ENCODE peak calls at places on chromosome 13, in eight cellular contexts. One of them, this sample, is unnamed.

GRCh38 chr13:101018720-101019119 is 344.1 kb upstream of the TMTC4 start:
- DNase-seq in mucosa of gallbladder: no peak
- DNase-seq in naive B cell: no peak
- DNase-seq in activated T-cell treated with anti-CD3 and anti-CD28 coated beads, Interleukin-2, amount 50 U/mL, for 72 hours: no peak
- DNase-seq in cardiac muscle cell: no peak
- DNase-seq in NCI-H1417: no peak
- DNase-seq in iris pigment epithelial cell: peak; percentile 55
- DNase-seq in body of pancreas: no peak
- DNase-seq in this sample: no peak

GRCh38 chr13:110006304-110006703 is 219.9 kb upstream of the IRS2 start:
- DNase-seq in mucosa of gallbladder: no peak
- DNase-seq in naive B cell: no peak
- DNase-seq in activated T-cell treated with anti-CD3 and anti-CD28 coated beads, Interleukin-2, amount 50 U/mL, for 72 hours: no peak
- DNase-seq in cardiac muscle cell: no peak
- DNase-seq in NCI-H1417: no peak
- DNase-seq in iris pigment epithelial cell: peak; percentile 80
- DNase-seq in body of pancreas: no peak
- DNase-seq in this sample: no peak

GRCh38 chr13:19860884-19861655 is 2.4 kb downstream of the ZMYM5 start:
- DNase-seq in mucosa of gallbladder: no peak
- DNase-seq in naive B cell: no peak
- DNase-seq in activated T-cell treated with anti-CD3 and anti-CD28 coated beads, Interleukin-2, amount 50 U/mL, for 72 hours: peak; percentile 20
- DNase-seq in cardiac muscle cell: no peak
- DNase-seq in NCI-H1417: no peak
- DNase-seq in iris pigment epithelial cell: peak; percentile 77
- DNase-seq in body of pancreas: no peak
- DNase-seq in this sample: no peak

GRCh38 chr13:38167164-38167822 is 182.4 kb upstream of the UFM1 start:
- DNase-seq in mucosa of gallbladder: no peak
- DNase-seq in naive B cell: peak; percentile 6
- DNase-seq in activated T-cell treated with anti-CD3 and anti-CD28 coated beads, Interleukin-2, amount 50 U/mL, for 72 hours: no peak
- DNase-seq in cardiac muscle cell: no peak
- DNase-seq in NCI-H1417: no peak
- DNase-seq in iris pigment epithelial cell: no peak
- DNase-seq in body of pancreas: no peak
- DNase-seq in this sample: no peak

GRCh38 chr13:114203536-114203935 is 24.5 kb downstream of the CFAP97D2 start:
- DNase-seq in mucosa of gallbladder: no peak
- DNase-seq in naive B cell: no peak
- DNase-seq in activated T-cell treated with anti-CD3 and anti-CD28 coated beads, Interleukin-2, amount 50 U/mL, for 72 hours: no peak
- DNase-seq in cardiac muscle cell: no peak
- DNase-seq in NCI-H1417: no peak
- DNase-seq in iris pigment epithelial cell: no peak
- DNase-seq in body of pancreas: no peak
- DNase-seq in this sample: no peak

GRCh38 chr13:100347941-100348340 is 240.6 kb downstream of the GGACT start:
- DNase-seq in mucosa of gallbladder: no peak
- DNase-seq in naive B cell: no peak
- DNase-seq in activated T-cell treated with anti-CD3 and anti-CD28 coated beads, Interleukin-2, amount 50 U/mL, for 72 hours: no peak
- DNase-seq in cardiac muscle cell: no peak
- DNase-seq in NCI-H1417: peak; percentile 14
- DNase-seq in iris pigment epithelial cell: no peak
- DNase-seq in body of pancreas: no peak
- DNase-seq in this sample: no peak

GRCh38 chr13:40780822-40781401 is 8.5 kb upstream of the SLC25A15 start:
- DNase-seq in mucosa of gallbladder: no peak
- DNase-seq in naive B cell: no peak
- DNase-seq in activated T-cell treated with anti-CD3 and anti-CD28 coated beads, Interleukin-2, amount 50 U/mL, for 72 hours: no peak
- DNase-seq in cardiac muscle cell: no peak
- DNase-seq in NCI-H1417: no peak
- DNase-seq in iris pigment epithelial cell: peak; percentile 63
- DNase-seq in body of pancreas: no peak
- DNase-seq in this sample: no peak

GRCh38 chr13:31793246-31793645 is 53.9 kb downstream of the RXFP2 start:
- DNase-seq in mucosa of gallbladder: no peak
- DNase-seq in naive B cell: no peak
- DNase-seq in activated T-cell treated with anti-CD3 and anti-CD28 coated beads, Interleukin-2, amount 50 U/mL, for 72 hours: no peak
- DNase-seq in cardiac muscle cell: no peak
- DNase-seq in NCI-H1417: no peak
- DNase-seq in iris pigment epithelial cell: peak; percentile 19
- DNase-seq in body of pancreas: no peak
- DNase-seq in this sample: no peak

GRCh38 chr13:50810998-50811397 is 32.5 kb downstream of the DLEU7 start:
- DNase-seq in mucosa of gallbladder: no peak
- DNase-seq in naive B cell: peak; percentile 66
- DNase-seq in activated T-cell treated with anti-CD3 and anti-CD28 coated beads, Interleukin-2, amount 50 U/mL, for 72 hours: no peak
- DNase-seq in cardiac muscle cell: no peak
- DNase-seq in NCI-H1417: no peak
- DNase-seq in iris pigment epithelial cell: no peak
- DNase-seq in body of pancreas: no peak
- DNase-seq in this sample: no peak

GRCh38 chr13:91312324-91312723 is 35.2 kb upstream of the MIR17HG start:
- DNase-seq in mucosa of gallbladder: no peak
- DNase-seq in naive B cell: no peak
- DNase-seq in activated T-cell treated with anti-CD3 and anti-CD28 coated beads, Interleukin-2, amount 50 U/mL, for 72 hours: no peak
- DNase-seq in cardiac muscle cell: no peak
- DNase-seq in NCI-H1417: no peak
- DNase-seq in iris pigment epithelial cell: no peak
- DNase-seq in body of pancreas: no peak
- DNase-seq in this sample: no peak

GRCh38 chr13:33870046-33870668 is 52.2 kb downstream of the RFC3 start:
- DNase-seq in mucosa of gallbladder: no peak
- DNase-seq in naive B cell: no peak
- DNase-seq in activated T-cell treated with anti-CD3 and anti-CD28 coated beads, Interleukin-2, amount 50 U/mL, for 72 hours: no peak
- DNase-seq in cardiac muscle cell: no peak
- DNase-seq in NCI-H1417: peak; percentile 85
- DNase-seq in iris pigment epithelial cell: no peak
- DNase-seq in body of pancreas: peak; percentile 60
- DNase-seq in this sample: peak; percentile 67

GRCh38 chr13:105139380-105140285 is 1395.8 kb downstream of the EFNB2 start:
- DNase-seq in mucosa of gallbladder: peak; percentile 28
- DNase-seq in naive B cell: peak; percentile 56
- DNase-seq in activated T-cell treated with anti-CD3 and anti-CD28 coated beads, Interleukin-2, amount 50 U/mL, for 72 hours: peak; percentile 69
- DNase-seq in cardiac muscle cell: peak; percentile 13
- DNase-seq in NCI-H1417: no peak
- DNase-seq in iris pigment epithelial cell: no peak
- DNase-seq in body of pancreas: peak; percentile 38
- DNase-seq in this sample: peak; percentile 44

GRCh38 chr13:93635687-93636086 is 409.1 kb downstream of the GPC6 start:
- DNase-seq in mucosa of gallbladder: no peak
- DNase-seq in naive B cell: no peak
- DNase-seq in activated T-cell treated with anti-CD3 and anti-CD28 coated beads, Interleukin-2, amount 50 U/mL, for 72 hours: no peak
- DNase-seq in cardiac muscle cell: no peak
- DNase-seq in NCI-H1417: no peak
- DNase-seq in iris pigment epithelial cell: peak; percentile 9
- DNase-seq in body of pancreas: peak; percentile 5
- DNase-seq in this sample: no peak

GRCh38 chr13:34913040-34913439 is 29.0 kb upstream of the NBEA start:
- DNase-seq in mucosa of gallbladder: no peak
- DNase-seq in naive B cell: no peak
- DNase-seq in activated T-cell treated with anti-CD3 and anti-CD28 coated beads, Interleukin-2, amount 50 U/mL, for 72 hours: no peak
- DNase-seq in cardiac muscle cell: peak; percentile 65
- DNase-seq in NCI-H1417: no peak
- DNase-seq in iris pigment epithelial cell: peak; percentile 10
- DNase-seq in body of pancreas: no peak
- DNase-seq in this sample: no peak